ENCODE peak calls at places on chromosomes 12 and 14, in nine cellular contexts. Q, F, K, B, P, S, R, J and I are unnamed samples.

GRCh38 chr12:17076335-17076734 is 470.4 kb upstream of the LMO3 start:
- DNase-seq in Q (no peak), F (no peak), K (no peak), B (peak; percentile 8), P (no peak), S (no peak), R (no peak), J (no peak), I (no peak)

GRCh38 chr14:77059276-77059934 is 30.9 kb upstream of the IRF2BPL start:
- DNase-seq in Q (peak; percentile 89), F (no peak), K (peak; percentile 34), B (peak; percentile 51), P (no peak), S (peak; percentile 67), R (peak; percentile 94), J (no peak), I (no peak)

GRCh38 chr12:30753233-30753632 is 1.5 kb downstream of the CAPRIN2 start:
- DNase-seq in Q (no peak), F (peak; percentile 8), K (peak; percentile 60), B (peak; percentile 56), P (no peak), S (no peak), R (peak; percentile 52), J (peak; percentile 46), I (peak; percentile 24)

GRCh38 chr14:79395061-79395460 is 816.2 kb downstream of the DIO2 start:
- DNase-seq in Q (no peak), F (no peak), K (no peak), B (no peak), P (no peak), S (no peak), R (no peak), J (no peak), I (no peak)

GRCh38 chr14:69014829-69015259 is 35.7 kb upstream of the ACTN1 start:
- DNase-seq in Q (peak; percentile 48), F (no peak), K (no peak), B (no peak), P (no peak), S (no peak), R (peak; percentile 36), J (no peak), I (no peak)

GRCh38 chr12:55720071-55720564 is at the start of gene RDH5:
- DNase-seq in Q (no peak), F (no peak), K (no peak), B (peak; percentile 83), P (peak; percentile 92), S (no peak), R (no peak), J (no peak), I (no peak)

GRCh38 chr14:69260979-69261605 is 1.1 kb downstream of the GALNT16 start:
- DNase-seq in Q (peak; percentile 77), F (peak; percentile 51), K (peak; percentile 79), B (no peak), P (peak; percentile 29), S (no peak), R (no peak), J (no peak), I (no peak)

GRCh38 chr14:102539544-102540309 is 30.2 kb upstream of the ANKRD9 start:
- DNase-seq in Q (peak; percentile 86), F (no peak), K (no peak), B (peak; percentile 86), P (no peak), S (no peak), R (no peak), J (no peak), I (peak; percentile 95)

GRCh38 chr14:100471451-100472093 is 115.6 kb downstream of the BEGAIN start:
- DNase-seq in Q (no peak), F (no peak), K (peak; percentile 50), B (no peak), P (no peak), S (peak; percentile 68), R (no peak), J (no peak), I (no peak)

GRCh38 chr12:69129564-69129963 is 109.8 kb upstream of the CPSF6 start:
- DNase-seq in Q (no peak), F (no peak), K (peak; percentile 17), B (no peak), P (no peak), S (no peak), R (no peak), J (no peak), I (no peak)

GRCh38 chr14:102182190-102182589 is 42.5 kb downstream of the WDR20 start:
- DNase-seq in Q (no peak), F (no peak), K (no peak), B (no peak), P (no peak), S (no peak), R (peak; percentile 26), J (no peak), I (no peak)

GRCh38 chr12:105253882-105254513 is 18.0 kb upstream of the APPL2 start:
- DNase-seq in Q (no peak), F (no peak), K (no peak), B (peak; percentile 23), P (no peak), S (no peak), R (peak; percentile 38), J (no peak), I (no peak)

GRCh38 chr12:31234955-31235867 is 90.7 kb downstream of the SINHCAF start:
- DNase-seq in Q (peak; percentile 84), F (peak; percentile 44), K (peak; percentile 73), B (peak; percentile 7), P (peak; percentile 24), S (peak; percentile 18), R (peak; percentile 36), J (no peak), I (no peak)

GRCh38 chr14:77086017-77086727 is 11.9 kb upstream of the CIPC start:
- DNase-seq in Q (no peak), F (peak; percentile 40), K (peak; percentile 62), B (peak; percentile 25), P (no peak), S (no peak), R (no peak), J (no peak), I (no peak)

GRCh38 chr14:59688224-59689170 is 111.9 kb upstream of the CCDC175 start:
- DNase-seq in Q (peak; percentile 29), F (peak; percentile 29), K (peak; percentile 69), B (peak; percentile 20), P (peak; percentile 57), S (peak; percentile 24), R (peak; percentile 44), J (peak; percentile 57), I (no peak)

GRCh38 chr14:68779761-68780323 is 13.0 kb downstream of the ZFP36L1 start:
- DNase-seq in Q (no peak), F (no peak), K (no peak), B (peak; percentile 96), P (peak; percentile 72), S (peak; percentile 94), R (peak; percentile 55), J (peak; percentile 41), I (no peak)

DNA sequence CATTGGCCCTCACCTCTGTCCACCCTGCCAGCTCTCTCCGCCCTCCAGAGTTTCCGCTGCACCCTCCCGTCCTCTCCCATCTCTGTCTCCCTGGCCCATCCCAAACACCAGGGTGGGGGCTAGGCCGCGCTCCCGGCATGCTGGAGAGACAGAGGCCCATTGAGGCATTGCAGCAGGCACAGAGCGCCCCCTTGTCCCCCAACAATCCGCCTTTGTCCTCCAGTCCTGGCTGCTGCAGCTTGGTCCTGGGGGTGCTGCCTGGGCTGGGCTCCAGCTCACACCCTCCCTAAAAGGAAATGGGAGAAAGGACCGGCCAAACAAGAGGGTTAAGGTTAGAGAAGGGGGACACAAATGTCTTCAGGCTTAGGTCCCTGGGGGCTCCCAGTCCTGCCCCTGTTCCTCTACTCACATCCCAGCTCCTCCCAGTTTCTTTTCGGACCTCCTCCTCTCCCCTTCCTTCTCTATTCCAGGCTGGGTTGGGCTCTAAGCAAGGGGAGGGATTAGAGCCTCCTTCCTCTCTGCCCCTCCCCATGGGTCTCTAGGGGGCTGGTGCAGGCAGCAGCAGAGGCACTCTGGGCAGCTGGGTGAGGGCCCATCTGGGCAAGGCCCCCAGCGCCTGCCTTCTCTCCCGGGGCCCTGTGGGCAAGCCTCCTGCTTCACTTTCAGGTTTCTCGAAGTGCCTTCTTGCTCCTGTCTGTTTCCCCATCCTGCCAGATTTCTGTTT is at the start of gene CMTM5:
- DNase-seq in Q (no peak), F (peak; percentile 51), K (peak; percentile 81), B (no peak), P (no peak), S (no peak), R (no peak), J (no peak), I (no peak)
- H3K9ac ChIP-seq in Q (no peak within 1 kb of the TSS), F (peak within 1 kb of the TSS; percentile 85), K (no peak within 1 kb of the TSS), B (no peak within 1 kb of the TSS), P (no peak within 1 kb of the TSS), S (no peak within 1 kb of the TSS), R (no peak within 1 kb of the TSS), J (no peak within 1 kb of the TSS), I (no peak within 1 kb of the TSS)

GRCh38 chr14:22588419-22589095 is 467 bp downstream of the DAD1 start:
- DNase-seq in Q (no peak), F (no peak), K (no peak), B (no peak), P (no peak), S (no peak), R (no peak), J (no peak), I (no peak)
- H3K27ac ChIP-seq in Q (peak overlapping the region; percentile 93), F (peak overlapping the region; percentile 23), K (no peak overlapping the region), B (peak overlapping the region; percentile 72), P (peak overlapping the region; percentile 76), S (peak overlapping the region; percentile 59), R (peak overlapping the region; percentile 84), J (peak overlapping the region; percentile 90), I (peak overlapping the region; percentile 3)

GRCh38 chr12:14113031-14113430 is 131.6 kb upstream of the GRIN2B start:
- DNase-seq in Q (no peak), F (no peak), K (no peak), B (no peak), P (no peak), S (no peak), R (no peak), J (no peak), I (no peak)

GRCh38 chr12:14108702-14109101 is 127.3 kb upstream of the GRIN2B start:
- DNase-seq in Q (no peak), F (no peak), K (no peak), B (no peak), P (no peak), S (no peak), R (no peak), J (no peak), I (no peak)

DNA sequence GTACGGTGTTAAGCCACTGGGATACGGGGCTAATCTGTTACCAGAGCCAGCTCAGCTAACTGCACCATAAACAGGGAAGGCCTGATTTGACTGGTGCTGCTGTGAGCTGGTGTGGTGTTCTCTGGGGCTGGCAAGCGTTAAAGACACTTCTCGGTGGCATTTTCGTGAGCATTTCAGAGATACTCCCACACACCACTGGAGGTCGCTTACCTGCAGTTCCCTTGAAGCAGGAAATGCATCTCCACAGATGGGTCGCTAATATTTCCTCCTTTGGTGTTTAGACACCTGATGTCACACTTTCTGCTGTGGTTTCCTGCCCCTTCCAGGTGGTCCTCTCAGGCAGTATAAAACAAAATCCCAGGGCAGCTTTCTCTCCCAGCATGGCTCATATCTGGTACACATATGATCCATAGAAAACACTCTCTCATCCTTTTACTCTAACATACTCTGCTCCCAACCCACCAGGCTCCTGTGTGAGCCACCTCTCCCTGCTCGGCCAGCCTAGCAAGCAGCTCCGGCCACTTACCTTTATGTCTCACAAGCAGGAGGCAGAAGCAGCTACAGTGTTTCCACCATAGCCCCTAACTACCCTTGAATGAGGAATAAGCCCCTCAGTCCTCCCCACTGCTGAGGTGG is 129.9 kb upstream of the GRIN2B start:
- DNase-seq in Q (no peak), F (no peak), K (peak; percentile 51), B (peak; percentile 1), P (no peak), S (peak; percentile 31), R (no peak), J (peak; percentile 30), I (no peak)
- H3K9ac ChIP-seq in Q (no peak overlapping the region), F (no peak overlapping the region), K (no peak overlapping the region), B (no peak overlapping the region), P (no peak overlapping the region), S (no peak overlapping the region), R (no peak overlapping the region), J (no peak overlapping the region), I (no peak overlapping the region)

GRCh38 chr14:34554540-34555250 is 15.2 kb upstream of the EAPP start:
- DNase-seq in Q (no peak), F (no peak), K (no peak), B (no peak), P (peak; percentile 45), S (no peak), R (no peak), J (no peak), I (no peak)
- H3K27ac ChIP-seq in Q (no peak overlapping the region), F (no peak overlapping the region), K (no peak overlapping the region), B (peak overlapping the region; percentile 37), P (peak overlapping the region; percentile 47), S (peak overlapping the region; percentile 50), R (no peak overlapping the region), J (peak overlapping the region; percentile 39), I (peak overlapping the region; percentile 74)